ENCODE peak calls at places on chromosomes 16 and 17, in ten cellular contexts. Z is mammary epithelial cell; G is CD4-positive, alpha-beta memory T cell; A is H1; R is substantia nigra; F is fibroblast of lung; W is heart right ventricle; C is tibial artery; N is SJSA1; X is GM23248. H is an unnamed sample.

GRCh38 chr16:21160276-21160675 is 1.8 kb downstream of the LDAF1 start:
- DNase-seq in Z (no peak), G (no peak), A (no peak), R (no peak), F (no peak), W (no peak), C (no peak), N (no peak), X (no peak), H (no peak)

GRCh38 chr17:57988301-57989010 is 402 bp upstream of the VEZF1 start:
- DNase-seq in Z (peak; percentile 51), G (peak; percentile 77), A (no peak), R (peak; percentile 59), F (peak; percentile 68), W (peak; percentile 70), C (peak; percentile 66), N (peak; percentile 85), X (peak; percentile 84), H (peak; percentile 69)

GRCh38 chr16:88659160-88659559 is 3.7 kb downstream of the MVD start:
- DNase-seq in Z (no peak), G (no peak), A (no peak), R (no peak), F (no peak), W (no peak), C (no peak), N (no peak), X (no peak), H (no peak)

GRCh38 chr16:64983983-64984382 is 137.9 kb downstream of the CDH11 start:
- DNase-seq in Z (peak; percentile 2), G (no peak), A (peak; percentile 29), R (peak; percentile 56), F (peak; percentile 85), W (peak; percentile 62), C (no peak), N (peak; percentile 71), X (peak; percentile 83), H (peak; percentile 68)

GRCh38 chr16:85917012-85917411 is 18.1 kb downstream of the IRF8 start:
- DNase-seq in Z (no peak), G (no peak), A (no peak), R (no peak), F (no peak), W (no peak), C (no peak), N (no peak), X (no peak), H (no peak)

GRCh38 chr16:79008036-79008868 is 592.3 kb downstream of the MAF start:
- DNase-seq in Z (no peak), G (no peak), A (no peak), R (no peak), F (no peak), W (no peak), C (no peak), N (no peak), X (no peak), H (no peak)

GRCh38 chr17:27240086-27240801 is 53.7 kb upstream of the WSB1 start:
- DNase-seq in Z (no peak), G (no peak), A (no peak), R (no peak), F (no peak), W (no peak), C (no peak), N (no peak), X (no peak), H (no peak)

GRCh38 chr16:75025766-75026165 is 26.9 kb downstream of the ZNRF1 start:
- DNase-seq in Z (no peak), G (no peak), A (no peak), R (no peak), F (peak; percentile 73), W (no peak), C (no peak), N (no peak), X (peak; percentile 42), H (no peak)

GRCh38 chr17:81418710-81419332 is 23.6 kb downstream of the BAHCC1 start:
- DNase-seq in Z (peak; percentile 73), G (no peak), A (no peak), R (no peak), F (peak; percentile 53), W (no peak), C (no peak), N (no peak), X (peak; percentile 59), H (no peak)

GRCh38 chr17:43327834-43328420 is 70.9 kb upstream of the ARL4D start:
- DNase-seq in Z (no peak), G (no peak), A (no peak), R (no peak), F (no peak), W (no peak), C (no peak), N (no peak), X (peak; percentile 25), H (no peak)

GRCh38 chr16:28549301-28549899 is 4.3 kb upstream of the SGF29 start:
- DNase-seq in Z (peak; percentile 33), G (peak; percentile 56), A (no peak), R (no peak), F (peak; percentile 69), W (no peak), C (no peak), N (no peak), X (peak; percentile 68), H (no peak)

GRCh38 chr16:81265658-81266451 is 27.4 kb downstream of the BCO1 start:
- DNase-seq in Z (no peak), G (no peak), A (no peak), R (peak; percentile 46), F (peak; percentile 80), W (peak; percentile 89), C (peak; percentile 61), N (no peak), X (peak; percentile 10), H (no peak)

GRCh38 chr17:967122-967521 is 12.5 kb downstream of the NXN start:
- DNase-seq in Z (no peak), G (no peak), A (no peak), R (no peak), F (no peak), W (no peak), C (no peak), N (no peak), X (no peak), H (no peak)

GRCh38 chr17:77884019-77884418 is 74.5 kb upstream of the TNRC6C start:
- DNase-seq in Z (no peak), G (peak; percentile 41), A (no peak), R (peak; percentile 88), F (no peak), W (no peak), C (no peak), N (no peak), X (peak; percentile 35), H (peak; percentile 94)
- H3K27ac ChIP-seq in Z (no peak overlapping the region), G (peak overlapping the region; percentile 99), A (no peak overlapping the region), R (peak overlapping the region; percentile 31), F (no peak overlapping the region), W (no peak overlapping the region), C (no peak overlapping the region), N (no peak overlapping the region), X (no peak overlapping the region), H (peak overlapping the region; percentile 61)

GRCh38 chr17:2180768-2181167 is 122.8 kb downstream of the SMG6 start:
- DNase-seq in Z (no peak), G (no peak), A (no peak), R (no peak), F (no peak), W (no peak), C (no peak), N (no peak), X (no peak), H (no peak)
- H3K27ac ChIP-seq in Z (no peak overlapping the region), G (no peak overlapping the region), A (no peak overlapping the region), R (no peak overlapping the region), F (peak overlapping the region; percentile 75), W (peak overlapping the region; percentile 87), C (peak overlapping the region; percentile 77), N (peak overlapping the region; percentile 46), X (peak overlapping the region; percentile 95), H (peak overlapping the region; percentile 16)

GRCh38 chr16:2159052-2159838 is 3.7 kb downstream of the TRAF7 start:
- DNase-seq in Z (no peak), G (no peak), A (no peak), R (peak; percentile 32), F (peak; percentile 85), W (peak; percentile 65), C (peak; percentile 43), N (no peak), X (peak; percentile 82), H (peak; percentile 76)

GRCh38 chr16:2162676-2163118 is 7.1 kb downstream of the TRAF7 start:
- DNase-seq in Z (no peak), G (no peak), A (no peak), R (no peak), F (no peak), W (no peak), C (no peak), N (no peak), X (no peak), H (no peak)

GRCh38 chr16:2163211-2163881 is 7.8 kb downstream of the TRAF7 start:
- DNase-seq in Z (peak; percentile 88), G (peak; percentile 34), A (no peak), R (no peak), F (no peak), W (no peak), C (no peak), N (no peak), X (no peak), H (no peak)

GRCh38 chr16:2161911-2162310 is 6.3 kb downstream of the TRAF7 start:
- DNase-seq in Z (no peak), G (no peak), A (no peak), R (no peak), F (no peak), W (no peak), C (no peak), N (no peak), X (no peak), H (no peak)

DNA sequence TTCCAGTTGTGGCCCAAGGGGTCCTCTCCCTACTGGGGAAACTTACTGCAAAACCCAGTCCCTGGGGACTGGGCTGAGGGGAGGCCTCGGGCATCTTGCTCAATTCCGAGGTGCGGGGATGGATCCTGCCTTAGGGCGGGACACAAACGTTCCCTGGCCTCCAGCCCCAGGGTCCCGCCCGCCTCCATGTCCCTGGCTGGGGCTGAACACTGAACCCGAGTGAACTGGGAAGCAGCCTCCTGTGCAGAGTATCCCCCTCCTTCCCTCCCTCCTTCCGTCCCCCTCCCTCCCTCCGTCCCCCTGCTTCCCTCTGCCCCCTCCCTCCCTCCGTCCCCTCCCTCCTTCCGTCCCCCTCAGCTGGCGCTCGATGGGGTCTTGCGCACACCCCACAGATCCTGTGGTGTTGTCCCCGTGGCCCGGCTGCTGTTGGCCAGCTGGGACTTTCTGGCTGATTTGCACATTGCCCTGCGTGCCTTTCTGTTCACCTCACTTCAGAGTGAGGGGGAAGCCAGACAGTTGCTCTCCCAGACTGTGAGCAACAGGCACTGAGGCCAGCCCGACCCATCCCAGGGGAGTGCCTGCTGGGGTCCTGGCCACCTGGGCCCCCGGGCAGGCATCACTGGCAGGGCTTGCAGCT is 5.5 kb downstream of the TRAF7 start:
- DNase-seq in Z (no peak), G (no peak), A (no peak), R (no peak), F (peak; percentile 67), W (peak; percentile 44), C (peak; percentile 55), N (no peak), X (peak; percentile 93), H (no peak)
- H3K27ac ChIP-seq in Z (peak overlapping the region; percentile 35), G (no peak overlapping the region), A (peak overlapping the region; percentile 45), R (no peak overlapping the region), F (peak overlapping the region; percentile 85), W (peak overlapping the region; percentile 43), C (no peak overlapping the region), N (no peak overlapping the region), X (peak overlapping the region; percentile 85), H (no peak overlapping the region)

DNA sequence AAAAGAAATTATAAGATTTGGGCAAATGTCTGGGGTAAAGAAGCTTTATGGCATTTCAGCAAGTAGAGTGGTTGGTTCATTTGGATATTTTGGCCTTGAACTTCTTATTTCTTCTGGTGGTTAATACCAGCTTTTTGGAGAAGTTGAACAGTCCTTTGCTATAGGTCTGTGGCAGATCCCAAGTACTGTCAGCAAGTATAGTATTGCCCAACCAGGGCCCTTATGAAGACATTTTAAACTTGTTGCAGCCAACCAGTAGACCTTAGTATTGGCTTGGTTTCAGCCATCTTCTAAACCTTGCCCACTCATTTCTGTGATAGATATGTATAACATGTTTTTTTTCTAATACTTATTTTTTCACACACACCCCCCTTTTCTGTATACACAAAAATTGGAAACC is 2.2 kb downstream of the SP2 start:
- DNase-seq in Z (no peak), G (no peak), A (no peak), R (no peak), F (no peak), W (no peak), C (no peak), N (no peak), X (no peak), H (no peak)
- H3K27ac ChIP-seq in Z (no peak overlapping the region), G (no peak overlapping the region), A (no peak overlapping the region), R (peak overlapping the region; percentile 99), F (no peak overlapping the region), W (peak overlapping the region; percentile 100), C (peak overlapping the region; percentile 99), N (no peak overlapping the region), X (no peak overlapping the region), H (peak overlapping the region; percentile 99)

H was measured in caudate nucleus.